ENCODE peak calls at places on chromosomes 1 and 21, in four cellular contexts. F, Y, T and Q are unnamed samples. For H3K4me1, the result is how much of the 10 kb centered on the place peaks cover.

GRCh38 chr1:168320805-168321577 is 40.3 kb downstream of the TBX19 start:
- DNase-seq in F (no peak), T (peak), Y (peak), Q (peak)

GRCh38 chr1:53080769-53081168 is 18.8 kb downstream of the PODN start:
- DNase-seq in Y (no peak), T (no peak), F (no peak), Q (no peak)

GRCh38 chr1:63534406-63534805 is 11.1 kb downstream of the EFCAB7 start:
- DNase-seq in Y (no peak), T (no peak), F (no peak), Q (no peak)

GRCh38 chr1:231039161-231040018 is 664 bp downstream of the FAM89A start:
- DNase-seq in F (no peak), Y (peak), T (peak), Q (peak)

GRCh38 chr1:162019006-162019405 is 4.7 kb downstream of the OLFML2B start:
- DNase-seq in F (no peak), T (no peak), Y (no peak), Q (peak)

GRCh38 chr1:147491098-147491497 is 50.2 kb upstream of the BCL9 start:
- DNase-seq in Y (no peak), F (no peak), T (no peak), Q (no peak)

GRCh38 chr1:209920844-209921243 is 17.2 kb upstream of the SYT14 start:
- DNase-seq in T (no peak), F (no peak), Y (no peak), Q (no peak)

GRCh38 chr1:2438038-2438437 is 25.7 kb upstream of the PEX10 start:
- DNase-seq in F (no peak), Y (no peak), T (no peak), Q (no peak)

GRCh38 chr21:39637197-39637970 is 24.6 kb downstream of the B3GALT5 start:
- DNase-seq in Y (no peak), F (no peak), T (peak), Q (no peak)

GRCh38 chr1:40352126-40352525 is 21.4 kb upstream of the SMAP2 start:
- DNase-seq in F (no peak), Y (no peak), T (no peak), Q (no peak)

GRCh38 chr1:99558539-99558938 is 87.4 kb upstream of the PALMD start:
- DNase-seq in Y (no peak), T (no peak), F (no peak), Q (no peak)

GRCh38 chr1:31932491-31933316 is 5.5 kb downstream of the PTP4A2 start:
- DNase-seq in Y (no peak), T (peak), F (no peak), Q (no peak)

GRCh38 chr1:62076286-62076685 is 118.4 kb upstream of the L1TD1 start:
- DNase-seq in F (no peak), T (no peak), Y (no peak), Q (peak)

GRCh38 chr1:59638172-59638800 is 176.5 kb upstream of the HOOK1 start:
- DNase-seq in T (peak), Y (no peak), F (no peak), Q (no peak)

GRCh38 chr1:54950361-54951163 is 29.9 kb upstream of the TMEM61 start:
- DNase-seq in T (peak), F (peak), Y (peak), Q (peak)

GRCh38 chr1:24142546-24143431 is at the start of gene IL22RA1:
- DNase-seq in Y (no peak), F (no peak), T (no peak), Q (no peak)

GRCh38 chr1:151047591-151047924 is at the start of gene C1orf56:
- DNase-seq in T (peak), Y (peak), F (peak), Q (peak)

GRCh38 chr1:44512313-44512885 is 107.3 kb downstream of the RNF220 start:
- DNase-seq in T (peak), Y (no peak), F (no peak), Q (no peak)

GRCh38 chr1:45258059-45258650 is 51.8 kb upstream of the ZSWIM5 start:
- DNase-seq in F (no peak), T (peak), Y (no peak), Q (no peak)

GRCh38 chr1:39721664-39722063 is 17.0 kb upstream of the PPIE start:
- DNase-seq in Y (no peak), F (no peak), T (no peak), Q (no peak)

GRCh38 chr21:44421901-44422840 is 33.1 kb upstream of the LRRC3 start:
- DNase-seq in T (no peak), F (no peak), Y (peak), Q (no peak)

GRCh38 chr1:69673301-69673700 is 105.6 kb downstream of the LRRC7 start:
- DNase-seq in F (no peak), T (no peak), Y (no peak), Q (peak)

GRCh38 chr1:176445402-176445801 is 17.6 kb upstream of the PAPPA2 start:
- DNase-seq in T (no peak), Y (no peak), F (no peak), Q (no peak)

GRCh38 chr21:38142226-38142625 is 114.6 kb upstream of the KCNJ15 start:
- DNase-seq in T (no peak), Y (no peak), F (no peak), Q (no peak)

GRCh38 chr1:3759800-3760199 is 7.5 kb downstream of the CCDC27 start:
- DNase-seq in T (no peak), Y (no peak), F (no peak), Q (no peak)

GRCh38 chr1:202958544-202959275 is 598 bp upstream of the ADIPOR1 start:
- DNase-seq in Y (no peak), F (no peak), T (no peak), Q (no peak)

GRCh38 chr1:113073457-113073950 is 506 bp downstream of the LRIG2 start:
- DNase-seq in Y (peak), F (peak), T (peak), Q (no peak)

GRCh38 chr1:76254165-76255043 is 179.9 kb downstream of the ST6GALNAC3 start:
- DNase-seq in Y (no peak), F (no peak), T (peak), Q (no peak)

GRCh38 chr1:230306158-230306557 is 120.0 kb downstream of the PGBD5 start:
- DNase-seq in Y (no peak), F (no peak), T (no peak), Q (no peak)

GRCh38 chr1:245240648-245241165 is 85.9 kb downstream of the KIF26B start:
- DNase-seq in Y (no peak), F (no peak), T (no peak), Q (no peak)

GRCh38 chr1:40076895-40077312 is 20.1 kb downstream of the PPT1 start:
- DNase-seq in T (no peak), Y (no peak), F (no peak), Q (no peak)

GRCh38 chr1:28173980-28174297 is 2.6 kb downstream of the PTAFR start:
- DNase-seq in Y (no peak), F (no peak), T (no peak), Q (no peak)
- H3K4me1 ChIP-seq in Y (under half), F (under half), T (under half), Q (under half)

DNA sequence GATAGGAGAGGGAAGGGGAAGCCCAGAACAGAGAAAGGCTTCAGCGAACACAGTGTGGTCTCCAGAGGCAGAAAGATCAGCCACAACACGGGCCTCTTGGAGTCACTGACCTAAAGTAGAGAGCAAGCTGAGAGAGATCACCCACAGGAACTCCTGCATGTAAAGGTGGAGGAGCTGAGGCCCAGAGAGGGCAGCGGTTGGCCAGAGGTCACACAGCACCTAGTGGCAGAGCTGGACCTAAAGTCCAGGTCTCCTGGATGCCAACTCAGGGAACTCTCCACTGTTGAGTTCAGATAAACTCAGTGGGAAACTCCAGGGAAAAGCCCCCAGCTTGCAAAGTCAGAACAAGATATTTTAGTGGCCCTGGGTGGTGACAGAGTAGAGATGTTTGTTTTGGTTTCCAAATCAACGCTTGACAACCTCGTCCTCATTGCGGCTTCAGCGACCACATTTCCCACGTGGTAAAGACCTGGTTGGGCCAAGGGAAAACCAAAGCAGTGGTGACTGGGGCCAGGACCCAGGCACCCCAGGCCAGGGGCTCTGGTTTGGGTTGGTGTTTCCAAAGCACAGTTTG is 4.6 kb downstream of the IFFO2 start:
- DNase-seq in Y (no peak), F (no peak), T (no peak), Q (no peak)
- H3K4me1 ChIP-seq in Y (under half), F (half or more), T (under half), Q (under half)

DNA sequence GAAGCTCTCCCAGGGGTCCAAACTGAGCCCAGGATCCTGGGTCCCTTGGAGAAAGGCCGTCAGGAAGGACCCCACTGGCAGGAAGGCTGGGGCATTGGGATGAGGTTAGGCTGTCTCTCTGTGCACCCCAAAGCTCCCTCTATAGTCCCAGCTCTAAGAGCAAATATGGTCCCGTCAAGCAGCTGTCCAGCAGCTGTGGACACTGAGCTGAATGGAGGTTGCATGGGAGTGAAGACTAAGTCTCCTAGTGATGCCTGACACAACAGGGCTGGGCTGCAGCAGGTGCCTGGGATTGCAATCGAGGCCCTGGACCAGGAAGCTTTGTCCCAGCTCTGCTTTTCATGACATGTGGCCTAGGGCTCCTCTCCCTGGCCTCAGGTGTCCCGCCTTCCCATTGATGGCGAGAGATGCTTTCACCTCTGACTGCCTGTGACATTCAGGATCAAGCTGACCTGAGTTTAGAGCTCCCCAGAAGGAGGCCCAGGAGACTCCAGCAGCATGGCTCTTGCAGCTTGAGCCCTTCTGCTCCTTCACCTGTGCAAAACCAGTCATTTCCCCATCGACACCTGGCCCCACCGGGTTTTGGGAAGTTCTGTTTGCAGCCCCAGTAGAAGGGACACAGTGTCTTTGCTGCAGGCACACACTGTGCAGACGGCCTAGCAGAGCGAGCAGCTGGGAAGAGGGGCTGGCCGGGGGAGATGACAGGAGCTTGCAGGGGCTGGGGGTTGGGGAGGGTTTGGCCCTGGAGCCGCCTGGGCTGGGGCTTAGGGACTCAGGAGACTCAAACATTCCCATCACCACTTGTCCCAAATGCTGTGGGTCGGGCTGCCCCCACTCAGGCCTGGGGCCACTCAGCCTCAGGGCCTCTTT is 3.5 kb upstream of the EDN2 start:
- DNase-seq in Y (no peak), T (no peak), F (no peak), Q (no peak)
- H3K4me1 ChIP-seq in Y (under half), T (under half), F (half or more), Q (under half)

DNA sequence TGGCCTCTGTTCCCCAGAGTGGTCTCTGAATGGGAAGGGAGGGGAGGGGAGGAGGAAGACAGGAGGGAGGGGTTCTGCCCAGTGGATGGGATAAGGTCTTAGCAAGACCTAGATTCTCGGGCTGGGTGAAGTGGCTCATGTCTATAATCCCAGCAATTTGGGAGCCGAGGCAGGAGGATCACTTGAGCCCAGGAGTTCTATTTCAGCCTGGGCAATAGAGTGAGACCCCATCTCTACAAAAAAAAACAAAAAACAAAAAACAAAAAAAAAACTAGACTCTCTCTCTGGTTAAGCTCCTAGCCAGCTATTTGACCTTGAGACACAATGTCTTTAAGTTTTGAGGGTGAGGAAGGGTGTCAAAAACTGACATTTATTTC is 11.4 kb downstream of the UQCRHL start:
- DNase-seq in T (no peak), F (no peak), Y (no peak), Q (no peak)
- H3K4me1 ChIP-seq in T (under half), F (half or more), Y (under half), Q (under half)